ENCODE peak calls at places on chromosomes 7 and 10, in six cellular contexts. K is endothelial cell; M is CD4-positive, alpha-beta T cell; U is endothelial cell of umbilical vein; E is body of pancreas; D is uterus. B is an unnamed sample.

GRCh38 chr10:35690534-35690933 is 48.4 kb upstream of the FZD8 start:
- DNase-seq in K (no peak), M (no peak), U (no peak), E (peak; percentile 8), D (no peak), B (no peak)

GRCh38 chr7:6831018-6831725 is 5.1 kb upstream of the CCZ1B start:
- DNase-seq in K (no peak), M (no peak), U (no peak), E (no peak), D (no peak), B (no peak)

GRCh38 chr10:22002531-22003110 is 909 bp downstream of the DNAJC1 start:
- DNase-seq in K (no peak), M (no peak), U (peak; percentile 41), E (peak; percentile 22), D (no peak), B (no peak)

GRCh38 chr7:41420421-41420820 is 282.5 kb downstream of the INHBA start:
- DNase-seq in K (no peak), M (no peak), U (no peak), E (no peak), D (no peak), B (no peak)

GRCh38 chr7:119783799-119784198 is 489.2 kb upstream of the KCND2 start:
- DNase-seq in K (no peak), M (no peak), U (peak; percentile 71), E (no peak), D (no peak), B (no peak)

GRCh38 chr7:133602291-133602690 is 349.4 kb downstream of the EXOC4 start:
- DNase-seq in K (no peak), M (no peak), U (peak; percentile 73), E (peak; percentile 14), D (no peak), B (no peak)

GRCh38 chr7:17948503-17949238 is 8.4 kb upstream of the SNX13 start:
- DNase-seq in K (no peak), M (no peak), U (no peak), E (no peak), D (no peak), B (no peak)

GRCh38 chr10:54843932-54844331 is 42.9 kb upstream of the PCDH15 start:
- DNase-seq in K (no peak), M (no peak), U (peak; percentile 3), E (no peak), D (no peak), B (no peak)

GRCh38 chr10:124323145-124323725 is 95.5 kb downstream of the OAT start:
- DNase-seq in K (no peak), M (no peak), U (no peak), E (no peak), D (no peak), B (no peak)

GRCh38 chr10:98361131-98361633 is 53.8 kb downstream of the PYROXD2 start:
- DNase-seq in K (no peak), M (no peak), U (peak; percentile 57), E (peak; percentile 63), D (peak; percentile 86), B (no peak)

GRCh38 chr7:81457858-81458522 is 311.9 kb downstream of the HGF start:
- DNase-seq in K (no peak), M (no peak), U (peak; percentile 10), E (no peak), D (no peak), B (no peak)

GRCh38 chr7:128454808-128455555 is 696 bp upstream of the HILPDA start:
- DNase-seq in K (no peak), M (no peak), U (no peak), E (no peak), D (no peak), B (no peak)

GRCh38 chr10:130894485-130894884 is 417.0 kb downstream of the TCERG1L start:
- DNase-seq in K (no peak), M (no peak), U (no peak), E (no peak), D (no peak), B (no peak)

GRCh38 chr7:157337316-157338149 is 729 bp downstream of the DNAJB6 start:
- DNase-seq in K (peak; percentile 65), M (peak; percentile 56), U (peak; percentile 59), E (peak; percentile 57), D (peak; percentile 53), B (no peak)

GRCh38 chr10:70193391-70193844 is 23.1 kb upstream of the SAR1A start:
- DNase-seq in K (no peak), M (no peak), U (no peak), E (no peak), D (no peak), B (no peak)

GRCh38 chr10:31261502-31262311 is 57.3 kb upstream of the ZEB1 start:
- DNase-seq in K (no peak), M (no peak), U (no peak), E (no peak), D (no peak), B (no peak)

GRCh38 chr7:155346285-155346684 is 48.6 kb downstream of the INSIG1 start:
- DNase-seq in K (no peak), M (no peak), U (no peak), E (no peak), D (no peak), B (no peak)

GRCh38 chr7:74002474-74003017 is 25.4 kb upstream of the ELN start:
- DNase-seq in K (no peak), M (no peak), U (peak; percentile 80), E (peak; percentile 35), D (peak; percentile 41), B (no peak)

GRCh38 chr10:60623627-60624026 is 154.7 kb upstream of the CDK1 start:
- DNase-seq in K (no peak), M (no peak), U (no peak), E (no peak), D (no peak), B (no peak)

GRCh38 chr7:63998549-63998948 is at the start of gene ZNF722:
- DNase-seq in K (no peak), M (no peak), U (no peak), E (no peak), D (no peak), B (no peak)

GRCh38 chr10:124306922-124307371 is 111.8 kb downstream of the OAT start:
- DNase-seq in K (no peak), M (no peak), U (no peak), E (peak; percentile 41), D (no peak), B (no peak)

GRCh38 chr10:113305871-113306270 is 247.0 kb upstream of the HABP2 start:
- DNase-seq in K (no peak), M (no peak), U (peak; percentile 5), E (no peak), D (no peak), B (no peak)

GRCh38 chr7:99184468-99185225 is 23.3 kb downstream of the KPNA7 start:
- DNase-seq in K (no peak), M (no peak), U (no peak), E (no peak), D (no peak), B (no peak)

DNA sequence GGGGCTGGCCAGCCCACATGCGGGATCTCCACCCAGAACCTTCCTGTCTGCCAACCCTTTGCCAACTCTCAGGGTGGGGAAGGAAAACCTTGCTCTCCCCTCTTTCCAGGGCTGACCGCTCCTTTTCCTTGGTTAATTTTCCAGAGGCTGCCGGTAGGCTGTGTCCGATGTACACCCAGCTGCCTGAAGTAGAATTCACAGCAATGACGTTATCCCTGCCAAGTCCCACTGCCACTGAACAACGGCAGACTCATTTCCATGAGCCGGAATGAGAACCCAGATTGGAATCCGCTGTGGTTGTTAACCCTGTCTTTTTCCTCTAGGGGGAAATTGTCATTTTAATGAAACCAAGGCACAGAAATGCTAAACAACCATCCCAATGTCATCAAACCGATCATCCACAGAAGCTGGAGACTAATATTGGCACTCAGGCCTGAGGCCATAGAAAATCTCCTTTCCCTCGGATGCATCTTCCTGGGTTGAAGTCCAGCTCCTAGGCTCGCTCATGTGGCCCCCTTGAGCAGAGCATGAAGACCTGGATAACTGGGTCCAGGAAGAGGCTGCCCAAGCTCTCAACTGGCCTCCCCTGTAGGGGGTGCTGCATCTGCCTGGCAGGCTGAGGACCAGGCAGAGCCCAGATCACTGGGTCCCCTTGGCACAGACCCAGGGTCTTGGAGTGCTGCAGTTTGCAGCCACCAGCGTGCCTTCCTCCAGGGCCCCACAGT is 30.4 kb downstream of the KLRG2 start:
- DNase-seq in K (no peak), M (no peak), U (peak; percentile 13), E (no peak), D (no peak), B (no peak)
- TF ChIP-seq CTCF in K (no peak), M (no peak), U (no peak), E (no peak), D (no peak), B (no peak)

GRCh38 chr10:43362191-43362839 is 9.1 kb upstream of the FXYD4 start:
- DNase-seq in K (peak; percentile 70), M (peak; percentile 98), U (peak; percentile 81), E (peak; percentile 100), D (peak; percentile 86), B (no peak)
- TF ChIP-seq CTCF in K (no peak), M (peak; percentile 64), U (peak; percentile 31), E (peak; percentile 53), D (peak; percentile 58), B (no peak)

DNA sequence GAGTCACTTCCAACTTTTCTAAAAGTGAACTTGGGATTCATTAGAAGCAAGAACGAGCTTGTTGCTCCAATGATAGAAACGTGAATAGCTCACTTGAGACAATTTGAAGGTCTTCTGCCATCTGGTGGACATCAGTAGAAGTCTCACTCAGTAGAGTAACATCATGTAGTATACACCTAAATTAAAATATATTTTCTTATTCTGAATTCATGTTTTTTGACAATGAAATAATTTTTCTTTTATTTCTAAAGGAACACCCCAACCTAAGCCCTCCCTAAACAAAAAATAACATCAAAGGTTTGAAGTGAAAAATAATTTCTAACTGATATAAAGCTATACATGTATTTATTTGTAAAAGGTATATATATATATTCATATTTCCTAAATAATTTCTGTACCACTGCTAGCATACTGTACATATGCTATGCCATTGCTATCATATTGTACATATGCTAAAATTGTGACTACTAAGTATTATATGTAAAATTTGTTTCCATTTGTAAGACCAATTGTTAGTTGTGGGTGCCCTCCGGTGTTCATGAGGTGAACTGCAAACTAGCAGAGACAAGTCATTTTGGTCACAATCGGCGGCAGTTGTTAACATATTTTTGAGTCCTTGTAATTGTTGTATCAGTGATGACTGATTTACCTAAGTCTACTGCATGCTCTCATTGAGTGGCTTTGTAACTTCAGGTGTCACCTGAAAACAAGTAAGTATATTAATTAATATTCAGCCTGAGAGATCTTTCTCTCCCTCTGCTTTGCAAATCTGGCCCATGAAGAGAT is 121.9 kb downstream of the PTPRZ1 start:
- DNase-seq in K (peak; percentile 65), M (no peak), U (peak; percentile 69), E (peak; percentile 78), D (no peak), B (peak; percentile 34)
- TF ChIP-seq CTCF in K (peak; percentile 89), M (peak; percentile 55), U (peak; percentile 45), E (peak; percentile 78), D (peak; percentile 20), B (peak; percentile 95)

DNA sequence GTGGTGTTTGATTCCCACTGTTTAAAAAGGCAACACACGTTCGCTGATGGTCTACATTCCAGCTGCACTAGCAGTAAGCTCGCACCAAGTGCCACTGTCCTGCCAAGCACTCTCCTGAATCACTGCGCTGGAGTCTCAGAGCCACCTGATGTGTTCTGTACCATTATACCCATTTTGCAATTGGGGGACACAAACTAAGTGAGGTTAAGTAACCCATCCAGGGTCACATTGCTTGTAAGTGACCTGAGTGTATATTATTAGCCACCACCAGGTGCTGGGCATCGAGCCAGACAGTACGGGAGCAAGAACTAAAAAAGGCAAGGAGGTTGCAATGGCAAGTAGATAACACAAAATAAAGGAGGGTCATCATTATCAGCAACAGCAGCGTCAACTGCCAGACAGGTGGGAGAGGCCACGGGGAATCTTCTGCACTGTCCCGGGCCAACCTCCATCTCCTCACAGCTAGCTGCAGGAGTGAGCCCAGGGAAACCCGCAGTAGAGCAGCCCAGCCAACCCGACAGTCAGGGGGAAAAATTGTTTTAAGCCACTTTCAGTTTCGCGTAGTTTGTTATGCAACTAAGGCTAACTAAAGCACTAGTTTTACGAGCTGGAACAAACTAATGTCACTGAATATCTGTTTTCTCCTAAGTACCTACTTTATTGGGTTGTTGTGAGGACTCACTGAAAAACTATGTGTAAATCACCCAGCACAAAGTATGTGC is 712 bp upstream of the CPVL start:
- DNase-seq in K (no peak), M (no peak), U (no peak), E (peak; percentile 28), D (peak; percentile 27), B (no peak)
- TF ChIP-seq CTCF in K (no peak), M (no peak), U (no peak), E (peak; percentile 33), D (no peak), B (no peak)